ENCODE peak calls at places on chromosomes 16 and 17, in ten cellular contexts. One of them, this sample, is unnamed. For H3K4me1, the result is how much of the 10 kb centered on the place peaks cover.

GRCh38 chr16:63289834-63290460 is 1253.7 kb upstream of the CDH8 start:
- DNase-seq in ovary: no peak
- DNase-seq in upper lobe of left lung: peak
- DNase-seq in right cardiac atrium: peak
- DNase-seq in prostate gland: no peak
- DNase-seq in MM.1S: peak
- DNase-seq in neuronal stem cell: peak
- DNase-seq in stomach: peak
- DNase-seq in tibial artery: no peak
- DNase-seq in keratinocyte: no peak
- DNase-seq in this sample: no peak

GRCh38 chr17:62017912-62018311 is 47.2 kb downstream of the MED13 start:
- DNase-seq in ovary: no peak
- DNase-seq in upper lobe of left lung: no peak
- DNase-seq in right cardiac atrium: no peak
- DNase-seq in prostate gland: no peak
- DNase-seq in MM.1S: no peak
- DNase-seq in neuronal stem cell: no peak
- DNase-seq in stomach: no peak
- DNase-seq in tibial artery: no peak
- DNase-seq in keratinocyte: no peak
- DNase-seq in this sample: no peak

GRCh38 chr16:69522041-69522578 is 43.7 kb upstream of the NFAT5 start:
- DNase-seq in ovary: no peak
- DNase-seq in upper lobe of left lung: no peak
- DNase-seq in right cardiac atrium: no peak
- DNase-seq in prostate gland: no peak
- DNase-seq in MM.1S: no peak
- DNase-seq in neuronal stem cell: no peak
- DNase-seq in stomach: no peak
- DNase-seq in tibial artery: no peak
- DNase-seq in keratinocyte: no peak
- DNase-seq in this sample: no peak

GRCh38 chr16:8962393-8963009 is 1.2 kb downstream of the USP7 start:
- DNase-seq in ovary: no peak
- DNase-seq in upper lobe of left lung: peak
- DNase-seq in right cardiac atrium: no peak
- DNase-seq in prostate gland: no peak
- DNase-seq in MM.1S: peak
- DNase-seq in neuronal stem cell: no peak
- DNase-seq in stomach: peak
- DNase-seq in tibial artery: no peak
- DNase-seq in keratinocyte: no peak
- DNase-seq in this sample: peak

GRCh38 chr17:66016231-66016630 is 175.7 kb downstream of the CEP112 start:
- DNase-seq in ovary: no peak
- DNase-seq in upper lobe of left lung: no peak
- DNase-seq in right cardiac atrium: no peak
- DNase-seq in prostate gland: no peak
- DNase-seq in MM.1S: no peak
- DNase-seq in neuronal stem cell: no peak
- DNase-seq in stomach: no peak
- DNase-seq in tibial artery: no peak
- DNase-seq in keratinocyte: no peak
- DNase-seq in this sample: no peak

GRCh38 chr16:2846511-2847310 is 11.3 kb downstream of the PRSS22 start:
- DNase-seq in ovary: no peak
- DNase-seq in upper lobe of left lung: no peak
- DNase-seq in right cardiac atrium: no peak
- DNase-seq in prostate gland: no peak
- DNase-seq in MM.1S: no peak
- DNase-seq in neuronal stem cell: no peak
- DNase-seq in stomach: no peak
- DNase-seq in tibial artery: no peak
- DNase-seq in keratinocyte: no peak
- DNase-seq in this sample: no peak

GRCh38 chr17:33520404-33521032 is 227.4 kb upstream of the ASIC2 start:
- DNase-seq in ovary: peak
- DNase-seq in upper lobe of left lung: no peak
- DNase-seq in right cardiac atrium: peak
- DNase-seq in prostate gland: peak
- DNase-seq in MM.1S: peak
- DNase-seq in neuronal stem cell: peak
- DNase-seq in stomach: peak
- DNase-seq in tibial artery: peak
- DNase-seq in keratinocyte: no peak
- DNase-seq in this sample: no peak

GRCh38 chr17:31389673-31390381 is 1.6 kb upstream of the RAB11FIP4 start:
- DNase-seq in ovary: no peak
- DNase-seq in upper lobe of left lung: peak
- DNase-seq in right cardiac atrium: no peak
- DNase-seq in prostate gland: no peak
- DNase-seq in MM.1S: no peak
- DNase-seq in neuronal stem cell: no peak
- DNase-seq in stomach: peak
- DNase-seq in tibial artery: peak
- DNase-seq in keratinocyte: no peak
- DNase-seq in this sample: no peak

GRCh38 chr17:36500745-36501225 is 14.3 kb downstream of the ZNHIT3 start:
- DNase-seq in ovary: no peak
- DNase-seq in upper lobe of left lung: no peak
- DNase-seq in right cardiac atrium: no peak
- DNase-seq in prostate gland: no peak
- DNase-seq in MM.1S: no peak
- DNase-seq in neuronal stem cell: no peak
- DNase-seq in stomach: no peak
- DNase-seq in tibial artery: peak
- DNase-seq in keratinocyte: no peak
- DNase-seq in this sample: no peak

GRCh38 chr17:36503456-36504155 is 17.1 kb downstream of the ZNHIT3 start:
- DNase-seq in ovary: no peak
- DNase-seq in upper lobe of left lung: no peak
- DNase-seq in right cardiac atrium: no peak
- DNase-seq in prostate gland: no peak
- DNase-seq in MM.1S: no peak
- DNase-seq in neuronal stem cell: no peak
- DNase-seq in stomach: no peak
- DNase-seq in tibial artery: peak
- DNase-seq in keratinocyte: no peak
- DNase-seq in this sample: peak

GRCh38 chr17:36501351-36501750 is 14.9 kb downstream of the ZNHIT3 start:
- DNase-seq in ovary: no peak
- DNase-seq in upper lobe of left lung: no peak
- DNase-seq in right cardiac atrium: no peak
- DNase-seq in prostate gland: no peak
- DNase-seq in MM.1S: no peak
- DNase-seq in neuronal stem cell: no peak
- DNase-seq in stomach: no peak
- DNase-seq in tibial artery: no peak
- DNase-seq in keratinocyte: no peak
- DNase-seq in this sample: no peak

GRCh38 chr17:36504156-36504545 is 17.7 kb downstream of the ZNHIT3 start:
- DNase-seq in ovary: no peak
- DNase-seq in upper lobe of left lung: no peak
- DNase-seq in right cardiac atrium: no peak
- DNase-seq in prostate gland: no peak
- DNase-seq in MM.1S: no peak
- DNase-seq in neuronal stem cell: no peak
- DNase-seq in stomach: no peak
- DNase-seq in tibial artery: no peak
- DNase-seq in keratinocyte: no peak
- DNase-seq in this sample: no peak

GRCh38 chr17:36501963-36502362 is 15.5 kb downstream of the ZNHIT3 start:
- DNase-seq in ovary: no peak
- DNase-seq in upper lobe of left lung: no peak
- DNase-seq in right cardiac atrium: no peak
- DNase-seq in prostate gland: no peak
- DNase-seq in MM.1S: no peak
- DNase-seq in neuronal stem cell: no peak
- DNase-seq in stomach: no peak
- DNase-seq in tibial artery: peak
- DNase-seq in keratinocyte: no peak
- DNase-seq in this sample: no peak
- H3K27ac ChIP-seq in ovary: no peak
- H3K27ac ChIP-seq in upper lobe of left lung: no peak
- H3K27ac ChIP-seq in right cardiac atrium: no peak
- H3K27ac ChIP-seq in prostate gland: no peak
- H3K27ac ChIP-seq in MM.1S: no peak
- H3K27ac ChIP-seq in neuronal stem cell: no peak
- H3K27ac ChIP-seq in stomach: no peak
- H3K27ac ChIP-seq in tibial artery: no peak
- H3K27ac ChIP-seq in keratinocyte: no peak
- H3K27ac ChIP-seq in this sample: no peak

DNA sequence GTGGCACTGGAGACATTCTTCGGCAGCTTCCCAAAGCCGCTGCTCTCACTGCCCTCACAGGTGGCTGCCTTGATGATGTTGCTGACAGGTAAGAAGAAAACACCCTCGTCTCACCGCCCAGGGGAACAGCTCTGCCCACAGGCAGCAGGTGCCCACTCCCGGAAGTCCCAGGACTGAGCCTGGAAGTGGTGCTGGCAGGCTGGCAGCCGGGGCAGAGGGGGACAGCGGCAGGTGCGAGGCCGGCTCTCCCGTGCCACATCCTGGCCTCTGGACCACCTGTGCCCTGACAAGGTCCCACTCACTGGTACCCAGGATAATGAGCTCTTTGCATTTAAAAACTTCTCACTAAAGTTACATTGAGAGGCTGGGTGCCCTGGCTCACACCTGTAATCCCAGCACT is 20.4 kb downstream of the CEP131 start:
- DNase-seq in ovary: no peak
- DNase-seq in upper lobe of left lung: no peak
- DNase-seq in right cardiac atrium: no peak
- DNase-seq in prostate gland: no peak
- DNase-seq in MM.1S: no peak
- DNase-seq in neuronal stem cell: no peak
- DNase-seq in stomach: no peak
- DNase-seq in tibial artery: no peak
- DNase-seq in keratinocyte: no peak
- DNase-seq in this sample: no peak
- H3K4me1 ChIP-seq in ovary: under half
- H3K4me1 ChIP-seq in upper lobe of left lung: under half
- H3K4me1 ChIP-seq in right cardiac atrium: under half
- H3K4me1 ChIP-seq in prostate gland: under half
- H3K4me1 ChIP-seq in MM.1S: under half
- H3K4me1 ChIP-seq in neuronal stem cell: under half
- H3K4me1 ChIP-seq in stomach: under half
- H3K4me1 ChIP-seq in tibial artery: under half
- H3K4me1 ChIP-seq in keratinocyte: under half
- H3K4me1 ChIP-seq in this sample: under half

GRCh38 chr16:89613954-89614459 is 565 bp downstream of the DPEP1 start:
- DNase-seq in ovary: no peak
- DNase-seq in upper lobe of left lung: no peak
- DNase-seq in right cardiac atrium: no peak
- DNase-seq in prostate gland: no peak
- DNase-seq in MM.1S: no peak
- DNase-seq in neuronal stem cell: no peak
- DNase-seq in stomach: no peak
- DNase-seq in tibial artery: no peak
- DNase-seq in keratinocyte: no peak
- DNase-seq in this sample: no peak

GRCh38 chr16:89615596-89616090 is 2.2 kb downstream of the DPEP1 start:
- DNase-seq in ovary: no peak
- DNase-seq in upper lobe of left lung: no peak
- DNase-seq in right cardiac atrium: no peak
- DNase-seq in prostate gland: no peak
- DNase-seq in MM.1S: no peak
- DNase-seq in neuronal stem cell: no peak
- DNase-seq in stomach: peak
- DNase-seq in tibial artery: no peak
- DNase-seq in keratinocyte: no peak
- DNase-seq in this sample: no peak

GRCh38 chr16:89618114-89618999 is 4.9 kb downstream of the DPEP1 start:
- DNase-seq in ovary: no peak
- DNase-seq in upper lobe of left lung: no peak
- DNase-seq in right cardiac atrium: no peak
- DNase-seq in prostate gland: no peak
- DNase-seq in MM.1S: no peak
- DNase-seq in neuronal stem cell: no peak
- DNase-seq in stomach: no peak
- DNase-seq in tibial artery: no peak
- DNase-seq in keratinocyte: no peak
- DNase-seq in this sample: no peak

GRCh38 chr16:89615176-89615575 is 1.7 kb downstream of the DPEP1 start:
- DNase-seq in ovary: no peak
- DNase-seq in upper lobe of left lung: no peak
- DNase-seq in right cardiac atrium: no peak
- DNase-seq in prostate gland: no peak
- DNase-seq in MM.1S: no peak
- DNase-seq in neuronal stem cell: no peak
- DNase-seq in stomach: no peak
- DNase-seq in tibial artery: no peak
- DNase-seq in keratinocyte: no peak
- DNase-seq in this sample: no peak

DNA sequence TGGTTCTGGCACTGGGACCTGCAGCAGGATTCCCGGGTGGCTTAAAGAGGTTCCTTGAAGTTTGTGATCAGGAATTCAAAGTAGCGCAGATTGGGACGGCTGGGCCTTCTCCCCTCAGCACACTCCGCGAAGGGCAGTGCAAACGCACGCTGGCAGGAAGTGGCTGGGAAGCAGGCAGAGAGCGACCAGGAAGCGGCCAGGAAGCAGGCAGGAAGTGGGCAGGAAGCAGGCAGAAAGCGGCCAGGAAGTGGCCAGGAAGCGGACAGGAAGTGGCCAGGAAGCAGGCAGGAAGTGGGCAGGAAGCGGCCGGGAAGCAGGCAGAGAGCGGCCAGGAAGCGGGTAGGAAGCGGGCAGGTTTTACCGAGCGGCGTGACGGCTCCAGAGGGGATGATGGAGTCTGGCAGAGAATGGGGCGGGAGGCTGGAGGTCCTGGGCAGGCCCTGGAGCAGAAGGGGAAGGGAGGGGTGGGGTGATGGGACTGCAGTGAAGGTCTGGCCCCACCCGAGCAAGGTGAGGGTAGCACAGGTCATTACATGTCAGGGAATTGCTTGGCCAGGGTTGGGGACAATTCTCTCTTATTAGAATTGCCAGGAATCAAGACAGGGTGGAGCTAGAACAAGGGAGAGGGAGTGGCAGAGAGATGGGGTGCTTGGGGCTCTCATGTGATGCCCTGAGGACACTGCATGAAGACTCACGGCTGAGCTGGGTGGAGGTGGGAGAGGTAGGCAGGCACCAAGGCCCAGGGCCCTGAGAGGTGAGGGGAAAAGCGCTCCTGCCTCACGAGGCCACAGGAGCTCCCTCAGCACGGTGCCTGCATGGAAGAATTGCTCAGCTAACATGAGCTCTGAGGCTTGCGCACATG is 3.4 kb downstream of the DPEP1 start:
- DNase-seq in ovary: no peak
- DNase-seq in upper lobe of left lung: no peak
- DNase-seq in right cardiac atrium: no peak
- DNase-seq in prostate gland: no peak
- DNase-seq in MM.1S: no peak
- DNase-seq in neuronal stem cell: no peak
- DNase-seq in stomach: no peak
- DNase-seq in tibial artery: no peak
- DNase-seq in keratinocyte: no peak
- DNase-seq in this sample: no peak
- H3K27ac ChIP-seq in ovary: no peak
- H3K27ac ChIP-seq in upper lobe of left lung: peak
- H3K27ac ChIP-seq in right cardiac atrium: no peak
- H3K27ac ChIP-seq in prostate gland: no peak
- H3K27ac ChIP-seq in MM.1S: no peak
- H3K27ac ChIP-seq in neuronal stem cell: no peak
- H3K27ac ChIP-seq in stomach: no peak
- H3K27ac ChIP-seq in tibial artery: no peak
- H3K27ac ChIP-seq in keratinocyte: no peak
- H3K27ac ChIP-seq in this sample: no peak

DNA sequence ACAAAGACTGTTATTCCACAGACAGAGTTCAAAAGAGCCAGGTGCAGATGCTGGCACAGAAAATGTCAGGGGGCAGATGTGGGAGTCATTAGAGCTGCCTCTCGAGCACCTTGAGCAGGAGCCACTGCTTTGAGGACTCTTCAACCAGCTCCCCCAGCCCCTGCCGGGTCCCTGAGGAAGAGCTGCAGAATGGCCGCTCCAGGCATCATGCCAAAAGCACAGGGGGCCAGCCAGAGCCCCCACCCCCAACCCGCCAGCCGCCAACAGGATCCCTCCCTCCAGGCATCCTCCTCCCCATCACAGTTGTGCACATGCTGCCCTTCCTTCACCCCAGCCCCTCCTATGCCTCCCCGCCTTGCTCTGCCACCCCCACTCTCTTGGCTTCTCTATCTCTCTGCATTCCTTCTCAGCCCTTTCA is 20.7 kb downstream of the C17orf67 start:
- DNase-seq in ovary: no peak
- DNase-seq in upper lobe of left lung: no peak
- DNase-seq in right cardiac atrium: no peak
- DNase-seq in prostate gland: no peak
- DNase-seq in MM.1S: no peak
- DNase-seq in neuronal stem cell: no peak
- DNase-seq in stomach: no peak
- DNase-seq in tibial artery: no peak
- DNase-seq in keratinocyte: no peak
- DNase-seq in this sample: no peak
- H3K4me1 ChIP-seq in ovary: under half
- H3K4me1 ChIP-seq in upper lobe of left lung: under half
- H3K4me1 ChIP-seq in right cardiac atrium: under half
- H3K4me1 ChIP-seq in prostate gland: under half
- H3K4me1 ChIP-seq in MM.1S: under half
- H3K4me1 ChIP-seq in neuronal stem cell: under half
- H3K4me1 ChIP-seq in stomach: under half
- H3K4me1 ChIP-seq in tibial artery: under half
- H3K4me1 ChIP-seq in keratinocyte: under half
- H3K4me1 ChIP-seq in this sample: under half